ENCODE peak calls at places on chromosomes 4 and X, in five cellular contexts. H is GM23338, Z is H1, X is lung, T is aorta. B is an unnamed sample. For H3K4me1 and H3K27me3, the result is how much of the 10 kb centered on the place peaks cover.

GRCh38 chr4:150224896-150225591 is 146.8 kb downstream of the DCLK2 start:
- DNase-seq in H (peak), Z (no peak), X (no peak), T (no peak), B (no peak)

GRCh38 chrX:22534643-22535042 is 261.9 kb downstream of the CBLL2 start:
- DNase-seq in H (no peak), Z (no peak), X (no peak), T (peak), B (peak)

GRCh38 chrX:131424895-131425294 is 119.0 kb upstream of the OR13H1 start:
- DNase-seq in H (no peak), Z (no peak), X (no peak), T (no peak), B (no peak)

GRCh38 chr4:99790796-99791617 is 25.6 kb upstream of the DAPP1 start:
- DNase-seq in H (no peak), Z (no peak), X (no peak), T (no peak), B (no peak)

GRCh38 chr4:128162434-128162833 is 101.3 kb downstream of the LARP1B start:
- DNase-seq in H (peak), Z (no peak), X (no peak), T (no peak), B (no peak)

GRCh38 chr4:127479031-127479622 is 153.6 kb upstream of the INTU start:
- DNase-seq in H (peak), Z (no peak), X (no peak), T (no peak), B (no peak)

GRCh38 chr4:8322794-8323704 is 53.5 kb downstream of the HTRA3 start:
- DNase-seq in H (no peak), Z (peak), X (no peak), T (peak), B (peak)

GRCh38 chrX:68982476-68982875 is 153.7 kb downstream of the EFNB1 start:
- DNase-seq in H (no peak), Z (no peak), X (no peak), T (no peak), B (no peak)

GRCh38 chr4:82268050-82268825 is 105.6 kb downstream of the HNRNPD start:
- DNase-seq in H (peak), Z (peak), X (peak), T (peak), B (no peak)

GRCh38 chr4:42371306-42372063 is 25.8 kb upstream of the SHISA3 start:
- DNase-seq in H (peak), Z (no peak), X (no peak), T (no peak), B (no peak)

GRCh38 chrX:65598559-65599147 is 64.1 kb upstream of the LAS1L start:
- DNase-seq in H (no peak), Z (no peak), X (no peak), T (no peak), B (no peak)

GRCh38 chr4:73593631-73594241 is 26.5 kb downstream of the RASSF6 start:
- DNase-seq in H (peak), Z (no peak), X (no peak), T (no peak), B (no peak)

GRCh38 chrX:123962006-123962485 is 540 bp downstream of the STAG2 start:
- DNase-seq in H (peak), Z (no peak), X (no peak), T (no peak), B (no peak)

GRCh38 chr4:94356444-94356843 is 13.8 kb upstream of the HPGDS start:
- DNase-seq in H (peak), Z (no peak), X (no peak), T (no peak), B (no peak)

GRCh38 chrX:67544281-67544680 is 460 bp downstream of the AR start:
- DNase-seq in H (peak), Z (no peak), X (no peak), T (peak), B (no peak)

GRCh38 chrX:43968347-43968746 is 4.8 kb downstream of the NDP start:
- DNase-seq in H (no peak), Z (no peak), X (no peak), T (no peak), B (no peak)

GRCh38 chrX:55008571-55009358 is 8.6 kb downstream of the APEX2 start:
- DNase-seq in H (no peak), Z (no peak), X (no peak), T (no peak), B (no peak)

GRCh38 chr4:180610317-180610716 is 1632.9 kb upstream of the TENM3 start:
- DNase-seq in H (no peak), Z (no peak), X (no peak), T (no peak), B (no peak)

GRCh38 chrX:74249963-74250362 is 54.0 kb upstream of the ZCCHC13 start:
- DNase-seq in H (peak), Z (peak), X (no peak), T (no peak), B (no peak)

GRCh38 chr4:102390438-102390837 is 45.2 kb upstream of the SLC39A8 start:
- DNase-seq in H (no peak), Z (no peak), X (no peak), T (no peak), B (no peak)

GRCh38 chr4:93633721-93634120 is 194.8 kb upstream of the ATOH1 start:
- DNase-seq in H (no peak), Z (no peak), X (no peak), T (no peak), B (no peak)

GRCh38 chrX:24204958-24205357 is 55.4 kb downstream of the ZFX start:
- DNase-seq in H (no peak), Z (no peak), X (no peak), T (no peak), B (no peak)

GRCh38 chr4:166816901-166817300 is 417.4 kb downstream of the SPOCK3 start:
- DNase-seq in H (no peak), Z (no peak), X (no peak), T (no peak), B (no peak)

GRCh38 chr4:188178276-188178675 is 39.0 kb downstream of the TRIML1 start:
- DNase-seq in H (no peak), Z (no peak), X (no peak), T (no peak), B (no peak)

GRCh38 chrX:68654693-68655092 is 7.2 kb downstream of the STARD8 start:
- DNase-seq in H (no peak), Z (no peak), X (no peak), T (no peak), B (no peak)

GRCh38 chr4:155571184-155571944 is 95.3 kb upstream of the GUCY1A1 start:
- DNase-seq in H (no peak), Z (no peak), X (no peak), T (no peak), B (no peak)

GRCh38 chr4:78613522-78614311 is 62.1 kb downstream of the ANXA3 start:
- DNase-seq in H (no peak), Z (no peak), X (no peak), T (no peak), B (no peak)

GRCh38 chrX:109352121-109352556 is 129.7 kb downstream of the GUCY2F start:
- DNase-seq in H (no peak), Z (no peak), X (peak), T (peak), B (no peak)

DNA sequence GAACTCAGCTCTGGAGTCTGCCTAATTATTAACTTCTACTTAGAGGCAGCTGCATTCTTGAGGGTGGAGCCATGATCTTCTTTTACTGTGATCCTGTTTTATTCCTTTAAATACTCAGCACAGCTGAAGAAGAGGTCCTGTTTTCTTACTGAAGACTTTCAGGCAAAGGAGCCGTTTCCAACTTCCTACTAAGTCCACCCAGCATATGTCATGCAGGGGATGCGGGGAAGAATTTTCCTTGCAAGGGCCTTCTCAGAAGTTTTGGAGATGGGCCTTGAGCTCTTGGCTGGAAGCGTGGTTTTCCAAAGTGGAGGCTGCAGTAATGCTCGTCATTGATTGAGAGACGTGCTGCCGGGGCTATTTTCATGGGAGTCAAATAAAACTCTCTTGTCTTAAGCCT is 27.8 kb downstream of the FGF2 start:
- DNase-seq in H (no peak), Z (no peak), X (no peak), T (peak), B (no peak)
- H3K4me3 ChIP-seq in H (no peak), Z (no peak), X (no peak), T (peak), B (no peak)

DNA sequence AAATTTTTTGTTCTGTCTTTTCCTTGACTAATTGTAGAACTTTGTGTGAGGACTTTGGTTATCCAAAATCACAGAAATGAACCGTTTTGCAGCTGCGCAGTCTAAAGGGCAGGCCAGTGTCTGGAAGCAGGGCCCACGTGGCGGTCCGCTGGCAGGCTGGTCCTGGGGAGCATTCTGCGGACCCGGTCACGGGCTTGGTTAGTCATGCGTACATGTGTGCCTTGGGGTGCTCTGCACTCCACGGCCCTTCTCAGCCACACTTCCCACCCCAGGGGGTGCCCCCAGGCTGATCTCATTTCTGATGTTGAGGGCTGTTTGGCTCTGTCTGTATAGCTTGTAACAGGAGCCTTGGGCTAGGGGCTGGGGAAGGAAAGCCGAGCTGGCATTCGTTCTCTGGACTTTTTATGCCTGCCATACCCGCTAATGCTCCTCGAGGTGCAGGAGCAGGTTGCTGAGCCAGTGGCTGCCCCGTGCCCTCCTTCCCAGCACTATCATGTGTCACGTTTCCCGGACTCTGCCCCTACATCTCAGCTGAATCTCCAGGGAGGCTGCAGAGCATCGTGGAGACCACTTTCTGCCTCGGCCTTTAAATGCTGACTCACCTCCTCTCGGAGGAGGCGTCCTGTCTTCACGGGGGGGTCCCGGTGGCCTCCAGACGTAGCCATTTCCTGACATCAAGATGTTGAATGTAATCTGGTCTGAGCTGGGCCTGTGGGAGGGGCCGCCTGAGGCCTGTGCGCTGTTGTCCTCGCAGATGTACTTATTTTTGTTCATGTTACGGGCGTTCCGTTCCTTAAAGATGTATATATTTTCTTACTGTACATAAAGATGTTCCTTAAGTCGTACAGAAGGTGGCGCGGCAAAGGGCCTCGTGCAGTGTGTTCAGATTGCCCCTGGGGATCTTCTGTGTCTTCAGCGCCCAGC is 11.4 kb upstream of the TADA2B start:
- DNase-seq in H (no peak), Z (no peak), X (no peak), T (no peak), B (no peak)
- H3K4me1 ChIP-seq in H (under half), Z (under half), X (under half), T (under half), B (under half)

DNA sequence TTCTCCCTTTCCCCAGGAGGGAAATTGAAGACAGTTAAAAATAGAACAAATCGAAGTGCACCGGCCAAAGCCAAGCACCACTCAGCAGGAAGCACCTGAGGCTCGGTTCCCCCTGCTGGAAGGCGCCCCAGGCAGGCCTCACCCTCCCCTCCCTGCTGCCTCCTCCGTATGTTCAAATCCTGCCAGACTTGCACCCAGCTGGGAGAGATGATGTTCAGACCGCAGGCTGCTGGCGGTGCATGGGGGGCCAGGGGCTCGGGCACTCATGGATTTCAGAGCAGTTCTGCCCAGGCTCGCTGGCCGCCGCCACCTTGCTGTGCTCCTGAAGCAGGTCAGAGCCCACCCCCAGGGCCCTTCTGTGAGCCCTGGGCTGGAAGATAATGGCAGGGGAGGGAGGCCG is 91.4 kb downstream of the DCTD start:
- DNase-seq in H (no peak), Z (no peak), X (no peak), T (no peak), B (peak)
- H3K27me3 ChIP-seq in H (under half), Z (under half), X (under half), T (under half), B (under half)

GRCh38 chrX:153179131-153179530 is at the start of gene MAGEA1:
- DNase-seq in H (no peak), Z (no peak), X (no peak), T (no peak), B (no peak)
- H3K4me3 ChIP-seq in H (no peak), Z (no peak), X (no peak), T (no peak), B (no peak)

GRCh38 chrX:111005151-111005550 is 90.8 kb upstream of the PAK3 start:
- DNase-seq in H (peak), Z (no peak), X (no peak), T (no peak), B (no peak)

GRCh38 chrX:111008126-111008525 is 87.9 kb upstream of the PAK3 start:
- DNase-seq in H (no peak), Z (no peak), X (no peak), T (no peak), B (no peak)

GRCh38 chrX:111007238-111007637 is 88.8 kb upstream of the PAK3 start:
- DNase-seq in H (no peak), Z (no peak), X (no peak), T (no peak), B (no peak)

GRCh38 chrX:111006119-111006518 is 89.9 kb upstream of the PAK3 start:
- DNase-seq in H (no peak), Z (no peak), X (no peak), T (no peak), B (no peak)

DNA sequence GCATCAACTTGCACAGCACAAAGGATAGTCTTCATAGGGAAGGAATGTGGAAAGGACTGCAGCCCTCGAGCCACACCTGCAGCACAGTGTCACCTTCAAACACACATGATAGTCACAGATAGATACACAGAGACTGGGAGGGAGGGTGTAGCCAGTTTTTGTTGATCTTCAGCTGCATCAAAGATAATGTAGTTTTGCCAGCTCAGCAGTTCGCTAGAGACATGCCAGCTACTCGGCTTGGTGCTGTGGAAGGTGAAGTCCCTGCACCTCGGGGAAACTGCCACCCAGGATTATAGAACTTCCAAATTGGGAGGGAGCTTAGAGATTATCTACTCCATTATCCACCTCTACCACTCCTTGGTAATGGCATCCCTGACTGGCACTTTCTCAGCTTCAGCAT is 92.9 kb upstream of the PAK3 start:
- DNase-seq in H (no peak), Z (no peak), X (no peak), T (no peak), B (no peak)
- H3K4me1 ChIP-seq in H (under half), Z (under half), X (under half), T (under half), B (under half)

DNA sequence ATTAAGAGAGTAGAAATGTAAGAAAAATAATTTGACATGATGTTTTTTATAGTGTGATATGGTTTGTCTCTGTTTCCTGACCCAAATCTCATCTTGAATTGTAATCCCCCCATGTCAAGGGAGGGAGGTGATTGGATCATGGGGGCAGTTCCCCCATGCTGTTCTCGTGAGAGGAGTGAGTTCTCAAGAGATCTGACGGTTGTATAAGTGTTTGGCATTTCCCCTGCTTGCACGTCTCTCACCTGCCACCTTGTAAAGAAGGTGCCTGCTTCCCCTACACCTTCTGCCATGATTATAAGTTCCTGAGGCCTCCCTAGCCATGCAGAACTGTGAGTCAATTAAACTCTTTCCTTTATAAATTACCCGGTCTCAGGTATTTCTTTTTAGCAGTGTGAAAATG is 34.8 kb upstream of the EXOC1L start:
- DNase-seq in H (peak), Z (no peak), X (no peak), T (no peak), B (no peak)
- H3K27me3 ChIP-seq in H (under half), Z (under half), X (under half), T (under half), B (under half)

DNA sequence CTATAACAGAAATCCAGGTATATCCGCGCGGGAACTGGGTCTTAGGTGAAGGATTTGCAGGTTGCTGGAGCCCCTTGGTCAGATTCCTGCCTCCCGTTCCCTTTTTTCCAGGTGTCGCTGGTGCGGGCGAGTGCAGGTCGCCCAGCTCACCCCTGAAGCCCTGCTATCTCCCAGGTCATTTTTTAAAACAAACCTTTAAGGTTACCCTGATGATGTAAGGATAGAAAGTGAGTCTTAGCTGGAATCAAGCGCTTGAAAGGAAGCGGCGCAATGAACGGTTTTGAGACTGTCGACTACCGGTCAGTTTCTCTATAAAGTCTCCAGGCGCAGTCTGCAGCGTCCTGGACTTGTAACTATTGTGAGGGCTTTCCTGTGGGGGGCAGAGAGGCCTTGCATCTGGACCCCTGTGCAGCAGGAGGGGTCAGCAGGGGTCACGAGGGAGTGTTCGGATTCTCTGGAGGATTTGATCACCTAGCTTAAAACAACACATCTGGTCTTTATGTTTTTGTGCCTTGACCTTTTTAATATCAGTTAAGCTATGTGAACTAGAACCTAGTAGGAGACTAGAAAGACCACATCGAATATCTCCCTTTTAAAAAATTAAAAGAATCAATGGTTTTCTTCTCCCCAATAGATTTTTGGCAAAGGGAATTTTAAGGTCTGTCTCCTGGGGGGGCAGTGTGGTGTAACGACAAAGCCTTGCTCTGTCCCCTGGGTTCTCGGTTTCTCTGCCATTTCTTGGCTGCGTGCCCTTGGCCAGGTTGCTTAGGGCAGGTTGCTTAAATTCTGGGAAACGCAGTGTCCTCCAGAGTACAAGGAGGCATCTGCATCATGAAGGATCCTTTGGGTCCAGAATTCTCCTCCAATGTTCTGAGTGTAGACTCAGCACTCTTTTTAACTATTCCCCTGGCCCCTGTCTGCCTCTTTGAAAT is 1.7 kb downstream of the KIT start:
- DNase-seq in H (peak), Z (peak), X (no peak), T (no peak), B (no peak)
- H3K4me3 ChIP-seq in H (peak), Z (peak), X (peak), T (peak), B (peak)

GRCh38 chr4:168844261-168845039 is 165.6 kb downstream of the CBR4 start:
- DNase-seq in H (no peak), Z (no peak), X (no peak), T (no peak), B (no peak)
- H3K4me1 ChIP-seq in H (half or more), Z (half or more), X (under half), T (under half), B (half or more)

GRCh38 chr4:3742610-3743009 is 23.6 kb upstream of the ADRA2C start:
- DNase-seq in H (no peak), Z (no peak), X (no peak), T (no peak), B (no peak)

GRCh38 chr4:3740256-3740655 is 25.9 kb upstream of the ADRA2C start:
- DNase-seq in H (no peak), Z (no peak), X (no peak), T (no peak), B (no peak)

GRCh38 chr4:3741217-3742011 is 24.8 kb upstream of the ADRA2C start:
- DNase-seq in H (no peak), Z (no peak), X (no peak), T (no peak), B (no peak)

GRCh38 chr4:3736806-3737205 is 29.4 kb upstream of the ADRA2C start:
- DNase-seq in H (no peak), Z (no peak), X (no peak), T (no peak), B (no peak)

GRCh38 chr4:3739577-3739976 is 26.6 kb upstream of the ADRA2C start:
- DNase-seq in H (no peak), Z (no peak), X (no peak), T (no peak), B (no peak)
- H3K27me3 ChIP-seq in H (under half), Z (under half), X (under half), T (under half), B (under half)

B was measured in RWPE2.